ENCODE peak calls at places on chromosomes 4 and X, in eight cellular contexts. H, U, V, S, X, L, J and T are unnamed samples.

GRCh38 chr4:876780-877179 is 50.9 kb upstream of the CPLX1 start:
- DNase-seq in H (no peak), U (no peak), V (no peak), S (no peak), X (no peak), L (no peak), J (no peak), T (no peak)

GRCh38 chr4:106032851-106033286 is 137.6 kb downstream of the NPNT start:
- DNase-seq in H (no peak), U (no peak), V (no peak), S (no peak), X (no peak), L (no peak), J (no peak), T (no peak)

GRCh38 chrX:17689971-17690409 is 47.3 kb upstream of the SCML1 start:
- DNase-seq in H (peak), U (peak), V (peak), S (peak), X (no peak), L (no peak), J (peak), T (no peak)

GRCh38 chr4:22434895-22435294 is 81.0 kb downstream of the ADGRA3 start:
- DNase-seq in H (no peak), U (peak), V (peak), S (peak), X (no peak), L (no peak), J (peak), T (no peak)

GRCh38 chr4:8739820-8740665 is 131.6 kb downstream of the HMX1 start:
- DNase-seq in H (no peak), U (no peak), V (peak), S (no peak), X (peak), L (peak), J (no peak), T (no peak)

GRCh38 chrX:145848451-145848850 is 30.8 kb downstream of the SLITRK2 start:
- DNase-seq in H (no peak), U (no peak), V (no peak), S (no peak), X (no peak), L (no peak), J (no peak), T (no peak)

GRCh38 chr4:164956766-164957643 is 20.5 kb downstream of the TRIM61 start:
- DNase-seq in H (peak), U (peak), V (peak), S (peak), X (peak), L (peak), J (peak), T (peak)

GRCh38 chrX:111100191-111100590 is 4.2 kb downstream of the PAK3 start:
- DNase-seq in H (no peak), U (no peak), V (no peak), S (peak), X (peak), L (no peak), J (no peak), T (peak)

GRCh38 chr4:161222889-161223288 is 940.9 kb downstream of the FSTL5 start:
- DNase-seq in H (no peak), U (no peak), V (no peak), S (no peak), X (no peak), L (no peak), J (no peak), T (no peak)

GRCh38 chrX:130896026-130896425 is 7.0 kb downstream of the ENOX2 start:
- DNase-seq in H (no peak), U (no peak), V (no peak), S (peak), X (no peak), L (no peak), J (no peak), T (no peak)

GRCh38 chr4:61068745-61069144 is 131.4 kb upstream of the ADGRL3 start:
- DNase-seq in H (no peak), U (no peak), V (no peak), S (peak), X (no peak), L (no peak), J (no peak), T (no peak)

GRCh38 chrX:2351999-2352995 is 148.5 kb downstream of the DHRSX start:
- DNase-seq in H (no peak), U (peak), V (no peak), S (peak), X (peak), L (no peak), J (no peak), T (peak)

GRCh38 chr4:47839259-47839658 is 1.4 kb upstream of the CORIN start:
- DNase-seq in H (no peak), U (no peak), V (no peak), S (peak), X (no peak), L (no peak), J (no peak), T (no peak)

GRCh38 chr4:66035701-66036100 is 365.4 kb upstream of the EPHA5 start:
- DNase-seq in H (no peak), U (no peak), V (no peak), S (no peak), X (no peak), L (no peak), J (no peak), T (no peak)

GRCh38 chr4:151992755-151993154 is 231.9 kb upstream of the GATB start:
- DNase-seq in H (no peak), U (no peak), V (no peak), S (no peak), X (no peak), L (no peak), J (no peak), T (no peak)

GRCh38 chr4:79241846-79242245 is 84.0 kb downstream of the NAA11 start:
- DNase-seq in H (no peak), U (peak), V (no peak), S (peak), X (no peak), L (no peak), J (no peak), T (no peak)

GRCh38 chrX:8663325-8663724 is 68.6 kb downstream of the ANOS1 start:
- DNase-seq in H (no peak), U (peak), V (no peak), S (no peak), X (no peak), L (no peak), J (no peak), T (no peak)

GRCh38 chrX:46953597-46953996 is 41.4 kb downstream of the JADE3 start:
- DNase-seq in H (no peak), U (peak), V (no peak), S (no peak), X (no peak), L (no peak), J (no peak), T (no peak)

GRCh38 chr4:173415885-173416658 is 17.2 kb upstream of the SCRG1 start:
- DNase-seq in H (peak), U (no peak), V (peak), S (no peak), X (peak), L (peak), J (no peak), T (peak)

GRCh38 chrX:72258174-72258573 is 18.9 kb downstream of the RPS4X start:
- DNase-seq in H (no peak), U (no peak), V (no peak), S (peak), X (no peak), L (no peak), J (no peak), T (no peak)

GRCh38 chrX:24242649-24243556 is 71.0 kb downstream of the SUPT20HL2 start:
- DNase-seq in H (peak), U (no peak), V (peak), S (peak), X (peak), L (peak), J (peak), T (no peak)

GRCh38 chrX:134957836-134958235 is 33.0 kb upstream of the SMIM10 start:
- DNase-seq in H (no peak), U (no peak), V (no peak), S (no peak), X (no peak), L (no peak), J (no peak), T (no peak)

GRCh38 chr4:127501103-127501502 is 131.7 kb upstream of the INTU start:
- DNase-seq in H (no peak), U (no peak), V (no peak), S (peak), X (no peak), L (no peak), J (no peak), T (no peak)

GRCh38 chrX:23383411-23383810 is 48.8 kb downstream of the PTCHD1 start:
- DNase-seq in H (no peak), U (no peak), V (no peak), S (peak), X (no peak), L (no peak), J (no peak), T (no peak)

GRCh38 chr4:79759793-79760192 is 313.2 kb downstream of the ANTXR2 start:
- DNase-seq in H (no peak), U (no peak), V (no peak), S (no peak), X (no peak), L (no peak), J (no peak), T (no peak)

GRCh38 chrX:78019586-78020483 is 50.4 kb upstream of the PGAM4 start:
- DNase-seq in H (no peak), U (no peak), V (no peak), S (no peak), X (no peak), L (no peak), J (no peak), T (no peak)

GRCh38 chr4:89539374-89539773 is 231.8 kb upstream of the GPRIN3 start:
- DNase-seq in H (no peak), U (peak), V (no peak), S (peak), X (no peak), L (no peak), J (no peak), T (no peak)

GRCh38 chr4:2694691-2695090 is 61.4 kb downstream of the TNIP2 start:
- DNase-seq in H (no peak), U (no peak), V (no peak), S (peak), X (peak), L (no peak), J (no peak), T (peak)

GRCh38 chr4:186651624-186652023 is 72.0 kb downstream of the FAT1 start:
- DNase-seq in H (no peak), U (peak), V (peak), S (no peak), X (no peak), L (peak), J (peak), T (no peak)

GRCh38 chr4:5391492-5391891 is 316.9 kb downstream of the EVC2 start:
- DNase-seq in H (no peak), U (no peak), V (no peak), S (no peak), X (no peak), L (no peak), J (no peak), T (no peak)

GRCh38 chr4:184960505-184960971 is 57.8 kb upstream of the HELT start:
- DNase-seq in H (no peak), U (no peak), V (no peak), S (no peak), X (no peak), L (no peak), J (no peak), T (no peak)

GRCh38 chrX:2360731-2361130 is 140.0 kb downstream of the DHRSX start:
- DNase-seq in H (no peak), U (peak), V (no peak), S (no peak), X (no peak), L (no peak), J (no peak), T (no peak)

GRCh38 chr4:13656569-13656988 is 29.1 kb upstream of the BOD1L1 start:
- DNase-seq in H (peak), U (peak), V (peak), S (peak), X (peak), L (peak), J (peak), T (peak)

GRCh38 chr4:74456056-74456744 is 11.3 kb downstream of the AREG start:
- DNase-seq in H (no peak), U (no peak), V (no peak), S (no peak), X (no peak), L (no peak), J (no peak), T (no peak)

GRCh38 chr4:74453037-74453635 is 8.2 kb downstream of the AREG start:
- DNase-seq in H (no peak), U (no peak), V (no peak), S (no peak), X (no peak), L (no peak), J (no peak), T (no peak)

GRCh38 chr4:74456849-74457395 is 12.0 kb downstream of the AREG start:
- DNase-seq in H (no peak), U (no peak), V (no peak), S (no peak), X (no peak), L (no peak), J (no peak), T (no peak)

GRCh38 chr4:74453846-74454742 is 9.2 kb downstream of the AREG start:
- DNase-seq in H (no peak), U (no peak), V (no peak), S (no peak), X (no peak), L (no peak), J (no peak), T (no peak)

GRCh38 chr4:74455361-74456055 is 10.6 kb downstream of the AREG start:
- DNase-seq in H (no peak), U (no peak), V (no peak), S (no peak), X (no peak), L (no peak), J (no peak), T (no peak)
- TF ChIP-seq POLR2A in H (no peak), U (no peak), V (no peak), S (no peak), X (no peak), L (no peak), J (no peak), T (no peak)

GRCh38 chr4:88284378-88285234 is at the start of gene PPM1K:
- DNase-seq in H (peak), U (peak), V (peak), S (peak), X (peak), L (peak), J (peak), T (peak)
- TF ChIP-seq POLR2A in H (peak), U (no peak), V (no peak), S (peak), X (no peak), L (peak), J (peak), T (no peak)

GRCh38 chrX:123962794-123963373 is 1.4 kb downstream of the STAG2 start:
- DNase-seq in H (peak), U (peak), V (peak), S (peak), X (peak), L (peak), J (peak), T (peak)
- TF ChIP-seq POLR2A in H (peak), U (no peak), V (no peak), S (peak), X (no peak), L (peak), J (no peak), T (peak)

DNA sequence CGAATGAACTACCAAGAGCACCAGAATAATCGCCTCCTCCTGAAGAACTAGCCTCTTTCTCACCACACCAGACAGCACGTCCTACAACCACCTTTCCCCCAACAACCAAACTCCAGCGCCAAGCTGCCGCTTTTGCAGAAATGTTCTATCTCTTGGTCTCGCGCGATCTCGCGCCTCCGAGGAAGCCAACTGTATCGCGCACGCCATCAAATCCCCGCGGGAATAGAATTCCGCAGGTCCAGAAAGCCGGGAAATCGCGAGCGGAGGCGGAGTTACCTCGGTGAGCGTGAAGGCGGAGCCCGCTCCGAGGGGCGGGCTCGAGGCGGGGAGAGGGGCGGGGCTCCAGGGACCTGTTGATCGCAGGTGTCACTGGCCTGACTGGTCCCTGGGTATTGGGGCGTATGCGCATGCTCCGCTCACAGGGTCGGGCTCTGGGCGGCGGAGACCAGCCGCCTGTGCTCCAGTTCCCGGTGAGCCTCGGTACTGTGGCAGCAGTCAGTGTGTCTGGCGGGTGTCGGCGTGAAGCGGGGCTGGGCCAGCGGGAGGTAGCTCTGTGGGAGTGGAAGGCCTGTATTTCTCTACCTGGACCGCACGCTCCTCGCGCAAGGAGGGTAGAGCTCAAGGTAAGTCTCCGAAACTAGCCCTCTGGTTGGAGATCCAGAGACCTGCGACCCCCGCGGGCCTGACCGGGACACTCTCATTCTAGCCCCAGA is at the start of gene USP53:
- DNase-seq in H (peak), U (peak), V (peak), S (peak), X (peak), L (peak), J (peak), T (peak)
- TF ChIP-seq POLR2A in H (peak), U (peak), V (no peak), S (peak), X (no peak), L (peak), J (no peak), T (peak)

DNA sequence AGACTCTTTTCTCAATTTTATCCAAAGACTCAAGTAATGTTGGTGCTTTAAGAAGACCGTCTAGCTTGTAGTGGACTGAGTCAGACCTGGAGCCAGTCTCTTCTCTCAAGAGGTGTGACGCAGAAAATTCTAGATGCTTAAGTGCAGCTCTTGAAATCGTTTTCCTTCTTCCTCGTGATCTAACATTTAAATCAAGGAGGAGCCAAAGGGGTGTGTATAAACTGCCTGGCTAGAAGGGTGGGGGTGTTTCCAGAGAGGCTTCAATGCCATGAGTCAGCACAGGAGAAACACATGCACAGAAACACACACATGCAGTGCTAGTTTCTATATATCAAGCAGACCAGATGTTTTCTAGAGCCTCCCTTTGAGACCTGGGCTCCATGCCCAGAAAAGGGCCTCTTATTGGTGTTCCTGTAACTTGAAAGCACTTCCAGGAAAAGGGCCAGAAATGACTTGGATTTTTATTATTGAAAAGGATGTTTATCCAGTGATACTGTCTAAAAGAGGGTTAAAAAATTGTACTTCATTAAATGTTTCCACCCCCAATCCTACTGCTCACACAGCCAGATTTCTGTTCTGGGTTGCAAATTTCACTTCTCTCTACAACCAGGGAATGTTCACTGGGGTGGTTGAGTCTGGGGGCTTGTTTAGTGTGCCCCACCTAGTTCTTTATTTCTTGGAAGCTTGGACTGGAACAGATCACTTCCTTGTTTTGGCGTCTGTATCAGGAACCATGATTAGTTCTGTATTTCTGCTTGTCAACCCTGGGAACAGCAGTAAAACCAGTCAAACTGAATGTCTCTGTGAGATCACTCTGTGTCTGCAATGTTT is at the start of gene CLIC2:
- DNase-seq in H (no peak), U (peak), V (peak), S (peak), X (peak), L (no peak), J (peak), T (no peak)
- TF ChIP-seq POLR2A in H (no peak), U (no peak), V (no peak), S (no peak), X (no peak), L (no peak), J (no peak), T (no peak)

DNA sequence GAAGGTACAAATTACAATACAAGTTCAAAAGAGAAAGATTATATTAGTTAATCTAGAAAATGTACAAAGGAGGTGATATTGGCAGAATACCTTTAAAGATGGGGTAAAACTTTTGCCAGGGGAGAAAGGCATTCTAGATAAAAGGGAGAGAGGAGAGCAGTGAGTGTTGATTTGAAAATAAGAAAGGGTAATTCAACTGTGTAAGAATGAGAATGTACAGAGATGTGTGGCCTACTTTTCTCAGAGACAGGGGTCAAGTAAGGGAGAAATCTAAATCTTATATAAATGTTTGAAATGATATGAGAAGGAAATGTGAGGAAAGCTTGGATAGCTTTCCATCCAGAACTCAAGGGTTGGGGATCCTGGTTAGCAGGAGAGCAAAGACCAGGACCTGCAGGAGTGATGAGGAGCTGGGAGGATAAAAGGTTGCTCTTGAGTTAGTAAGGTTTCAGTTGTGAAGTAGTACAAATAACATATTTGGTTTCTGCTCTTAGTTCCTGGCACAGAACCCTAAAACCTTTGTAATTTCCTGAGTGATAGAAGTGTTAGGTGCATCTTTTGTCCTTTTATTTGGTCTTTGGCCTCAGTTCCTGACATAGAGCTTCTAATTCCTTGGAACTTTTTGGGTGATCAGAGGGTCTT is 489.9 kb downstream of the INPP4B start:
- DNase-seq in H (no peak), U (no peak), V (no peak), S (no peak), X (no peak), L (no peak), J (no peak), T (no peak)
- TF ChIP-seq POLR2A in H (no peak), U (no peak), V (no peak), S (no peak), X (no peak), L (no peak), J (no peak), T (no peak)

GRCh38 chr4:96194993-96195392 is 355.1 kb downstream of the PDHA2 start:
- DNase-seq in H (no peak), U (no peak), V (no peak), S (no peak), X (no peak), L (no peak), J (no peak), T (no peak)
- TF ChIP-seq POLR2A in H (no peak), U (no peak), V (no peak), S (no peak), X (no peak), L (no peak), J (no peak), T (no peak)

GRCh38 chr4:169270156-169270809 is 473 bp downstream of the SH3RF1 start:
- DNase-seq in H (peak), U (peak), V (peak), S (no peak), X (peak), L (peak), J (peak), T (no peak)
- TF ChIP-seq POLR2A in H (no peak), U (no peak), V (no peak), S (no peak), X (no peak), L (no peak), J (no peak), T (no peak)